ENCODE peak calls at places on chromosomes 4 and X, in nine cellular contexts. K, Q, B, V, H, R, T, M and J are unnamed samples. For H3K4me1, the result is how much of the 10 kb centered on the place peaks cover.

GRCh38 chr4:80878218-80878617 is 152.3 kb upstream of the BMP3 start:
- DNase-seq in K (no peak), Q (no peak), B (no peak), V (no peak), H (peak), R (no peak), T (no peak), M (no peak), J (no peak)

GRCh38 chrX:140766024-140766611 is 56.6 kb downstream of the LINC00632 start:
- DNase-seq in K (peak), Q (peak), B (peak), V (no peak), H (peak), R (no peak), T (no peak), M (peak), J (peak)

GRCh38 chr4:164571593-164572385 is 182.1 kb upstream of the SMIM31 start:
- DNase-seq in K (no peak), Q (no peak), B (peak), V (no peak), H (peak), R (no peak), T (no peak), M (peak), J (no peak)

GRCh38 chrX:361231-362145 is 25.2 kb downstream of the PPP2R3B start:
- DNase-seq in K (no peak), Q (peak), B (no peak), V (no peak), H (no peak), R (no peak), T (peak), M (no peak), J (no peak)

GRCh38 chrX:103396186-103396585 is 19.8 kb downstream of the BEX3 start:
- DNase-seq in K (no peak), Q (no peak), B (no peak), V (no peak), H (peak), R (no peak), T (no peak), M (no peak), J (no peak)

GRCh38 chr4:173529505-173530325 is at the start of gene HAND2:
- DNase-seq in K (no peak), Q (peak), B (peak), V (no peak), H (peak), R (no peak), T (peak), M (peak), J (no peak)

GRCh38 chrX:153052534-153052933 is 3.7 kb upstream of the PNMA3 start:
- DNase-seq in K (no peak), Q (no peak), B (no peak), V (no peak), H (no peak), R (no peak), T (no peak), M (no peak), J (no peak)

GRCh38 chr4:42710329-42710728 is 53.4 kb upstream of the ATP8A1 start:
- DNase-seq in K (no peak), Q (no peak), B (no peak), V (no peak), H (no peak), R (no peak), T (no peak), M (no peak), J (no peak)

GRCh38 chr4:52862605-52863236 is 604 bp downstream of the RASL11B start:
- DNase-seq in K (no peak), Q (peak), B (no peak), V (no peak), H (no peak), R (no peak), T (no peak), M (peak), J (no peak)

GRCh38 chr4:68342139-68342538 is 7.8 kb downstream of the YTHDC1 start:
- DNase-seq in K (no peak), Q (no peak), B (no peak), V (no peak), H (peak), R (peak), T (no peak), M (no peak), J (no peak)

GRCh38 chr4:24662065-24662464 is 77.7 kb upstream of the DHX15 start:
- DNase-seq in K (no peak), Q (no peak), B (no peak), V (no peak), H (no peak), R (no peak), T (no peak), M (no peak), J (no peak)

GRCh38 chr4:38069271-38069760 is 109.1 kb downstream of the PTTG2 start:
- DNase-seq in K (no peak), Q (no peak), B (no peak), V (no peak), H (peak), R (no peak), T (no peak), M (no peak), J (no peak)

GRCh38 chrX:119505945-119506344 is 37.7 kb downstream of the SLC25A5 start:
- DNase-seq in K (no peak), Q (no peak), B (no peak), V (no peak), H (no peak), R (no peak), T (no peak), M (no peak), J (no peak)

DNA sequence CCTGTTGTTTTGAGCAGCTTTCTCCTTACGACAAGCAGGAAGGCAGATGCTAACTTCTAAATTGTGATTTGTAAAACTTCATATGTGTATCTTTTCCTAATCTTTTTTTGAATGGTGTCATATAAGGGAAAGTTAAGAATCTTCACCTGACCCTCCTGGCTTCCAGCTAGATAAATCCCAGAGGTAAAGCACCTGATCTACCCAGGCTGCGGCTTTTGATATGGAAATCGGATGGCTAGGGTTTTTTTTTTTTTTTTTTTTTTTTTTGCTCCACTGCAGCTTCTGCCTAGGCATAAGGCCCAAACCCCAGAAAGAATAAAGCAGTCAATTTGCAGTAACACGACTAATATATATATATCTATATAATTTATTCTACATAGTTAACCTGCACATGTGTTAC is 10.0 kb downstream of the MAB21L2 start:
- DNase-seq in K (no peak), Q (no peak), B (no peak), V (no peak), H (no peak), R (no peak), T (no peak), M (no peak), J (no peak)
- H3K4me3 ChIP-seq in K (no peak), Q (no peak), B (no peak), V (no peak), H (no peak), R (no peak), T (no peak), M (no peak), J (no peak)

GRCh38 chr4:176273741-176274140 is 4.7 kb upstream of the ASB5 start:
- DNase-seq in K (no peak), Q (no peak), B (no peak), V (no peak), H (peak), R (no peak), T (no peak), M (no peak), J (no peak)
- H3K4me1 ChIP-seq in K (under half), Q (under half), B (under half), V (under half), H (under half), R (under half), T (under half), M (under half), J (under half)

DNA sequence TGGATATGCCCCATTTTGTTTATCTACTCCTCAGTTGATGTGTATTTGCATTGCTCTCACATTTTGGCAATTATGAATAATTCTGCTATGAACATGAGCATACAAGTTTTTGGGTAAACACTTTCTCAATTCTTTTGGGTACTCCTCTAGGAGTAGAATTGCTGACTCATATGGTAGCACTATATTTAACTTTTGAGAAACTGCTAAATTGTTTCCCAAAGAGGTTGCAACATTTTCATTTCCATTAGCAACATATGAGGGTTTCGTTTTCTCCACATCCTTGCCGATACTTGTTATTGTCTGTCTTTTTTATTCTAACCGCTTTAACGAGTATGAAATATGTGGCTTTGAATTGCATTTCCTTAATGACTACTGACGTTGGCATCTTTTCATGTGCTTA is 185.4 kb downstream of the TSPAN5 start:
- DNase-seq in K (no peak), Q (no peak), B (no peak), V (no peak), H (no peak), R (no peak), T (no peak), M (no peak), J (no peak)
- H3K27ac ChIP-seq in K (no peak), Q (no peak), B (no peak), V (peak), H (no peak), R (no peak), T (no peak), M (no peak), J (no peak)

DNA sequence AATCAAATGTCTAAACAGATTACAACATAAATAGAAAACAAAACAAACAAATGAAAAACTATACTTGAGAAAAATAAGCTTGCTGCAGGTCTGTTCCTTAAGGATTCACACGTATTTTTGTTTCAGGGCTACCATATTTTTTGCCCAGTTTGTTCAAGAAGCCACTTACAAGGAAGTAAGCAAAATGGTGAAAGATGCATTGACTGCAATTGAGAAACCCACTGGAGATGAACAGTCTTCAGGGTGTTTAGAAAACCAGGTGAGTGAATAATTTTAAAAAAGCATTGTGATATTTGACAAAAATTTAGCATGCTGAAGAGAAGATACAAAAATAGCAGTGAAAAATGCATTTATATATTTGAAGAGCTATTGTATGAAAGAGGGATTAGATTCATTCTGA is 2.0 kb downstream of the AFP start:
- DNase-seq in K (no peak), Q (no peak), B (no peak), V (no peak), H (no peak), R (no peak), T (no peak), M (no peak), J (no peak)
- H3K4me3 ChIP-seq in K (no peak), Q (no peak), B (no peak), V (no peak), H (no peak), R (no peak), T (no peak), M (no peak), J (no peak)

DNA sequence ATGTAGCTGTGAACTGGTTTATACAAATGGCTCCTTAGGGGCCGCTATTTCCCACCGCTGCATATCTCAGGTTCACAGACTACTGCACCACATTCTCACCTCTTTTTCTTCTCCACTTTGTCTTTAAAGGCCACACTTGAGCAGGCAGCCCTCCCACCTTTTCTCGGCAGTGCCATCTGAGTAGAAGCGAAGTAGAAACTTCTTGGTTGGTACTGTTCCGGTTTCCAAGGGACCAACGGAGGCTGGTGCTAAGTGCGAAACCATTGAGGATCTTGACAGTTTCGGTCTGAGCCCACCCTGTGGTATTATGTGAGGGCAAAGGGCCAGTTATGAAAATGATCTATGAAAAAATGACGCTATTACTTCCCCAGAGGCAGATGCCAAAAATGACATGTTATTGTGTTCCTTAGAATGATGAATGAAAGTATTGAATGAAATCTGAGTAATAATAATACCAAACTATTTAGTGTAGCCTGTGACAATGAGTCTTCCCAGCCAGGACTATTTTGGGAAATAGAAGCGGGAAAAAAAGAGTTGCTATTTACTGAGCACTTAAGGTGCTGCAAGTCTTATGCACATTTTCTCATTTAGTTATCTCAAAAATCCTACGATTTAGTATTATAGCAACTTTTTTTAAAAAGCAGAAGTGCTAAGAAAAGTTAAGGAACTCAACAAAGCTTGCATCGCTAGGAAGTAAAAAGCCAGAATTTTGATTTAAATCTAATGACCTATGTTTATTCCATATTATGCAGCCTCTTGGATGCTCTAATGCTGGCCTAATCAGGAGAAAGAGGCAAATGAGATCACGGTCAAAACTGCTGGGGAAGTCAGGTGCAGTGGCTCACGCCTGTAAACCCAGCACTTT is 29.6 kb upstream of the CHRNA9 start:
- DNase-seq in K (no peak), Q (no peak), B (no peak), V (no peak), H (no peak), R (no peak), T (no peak), M (no peak), J (no peak)
- H3K4me1 ChIP-seq in K (half or more), Q (under half), B (under half), V (under half), H (under half), R (under half), T (under half), M (under half), J (half or more)

DNA sequence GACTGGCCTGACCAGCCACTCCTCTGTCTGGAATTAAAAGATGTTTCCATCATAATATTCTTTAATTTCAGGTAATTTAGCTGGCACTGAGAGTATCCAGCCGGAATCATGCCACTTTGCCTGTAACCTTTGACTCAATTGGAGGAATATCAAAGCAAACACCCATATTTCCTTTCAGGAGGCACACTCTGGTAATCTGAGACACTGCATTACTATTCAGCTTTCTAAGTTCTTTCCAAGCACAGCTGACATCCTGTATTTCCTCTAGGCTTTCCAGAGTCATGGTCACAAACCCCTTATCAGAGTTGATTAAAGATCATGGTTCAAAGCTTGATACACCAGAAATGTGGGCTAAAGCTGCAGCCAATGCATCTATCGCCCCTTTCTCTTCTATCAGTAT is 29.3 kb downstream of the INTS12 start:
- DNase-seq in K (no peak), Q (no peak), B (no peak), V (no peak), H (no peak), R (no peak), T (no peak), M (no peak), J (no peak)
- H3K27ac ChIP-seq in K (no peak), Q (no peak), B (no peak), V (no peak), H (no peak), R (no peak), T (no peak), M (no peak), J (no peak)

GRCh38 chr4:182554736-182555135 is 311.5 kb downstream of the TENM3 start:
- DNase-seq in K (no peak), Q (no peak), B (no peak), V (no peak), H (peak), R (no peak), T (no peak), M (no peak), J (no peak)

GRCh38 chr4:182552948-182553347 is 309.7 kb downstream of the TENM3 start:
- DNase-seq in K (no peak), Q (no peak), B (no peak), V (no peak), H (no peak), R (no peak), T (no peak), M (no peak), J (no peak)

GRCh38 chr4:182555997-182556418 is 312.8 kb downstream of the TENM3 start:
- DNase-seq in K (no peak), Q (no peak), B (no peak), V (no peak), H (peak), R (no peak), T (no peak), M (no peak), J (no peak)

GRCh38 chr4:182560358-182560757 is 317.2 kb downstream of the TENM3 start:
- DNase-seq in K (no peak), Q (no peak), B (no peak), V (no peak), H (peak), R (no peak), T (no peak), M (no peak), J (no peak)

DNA sequence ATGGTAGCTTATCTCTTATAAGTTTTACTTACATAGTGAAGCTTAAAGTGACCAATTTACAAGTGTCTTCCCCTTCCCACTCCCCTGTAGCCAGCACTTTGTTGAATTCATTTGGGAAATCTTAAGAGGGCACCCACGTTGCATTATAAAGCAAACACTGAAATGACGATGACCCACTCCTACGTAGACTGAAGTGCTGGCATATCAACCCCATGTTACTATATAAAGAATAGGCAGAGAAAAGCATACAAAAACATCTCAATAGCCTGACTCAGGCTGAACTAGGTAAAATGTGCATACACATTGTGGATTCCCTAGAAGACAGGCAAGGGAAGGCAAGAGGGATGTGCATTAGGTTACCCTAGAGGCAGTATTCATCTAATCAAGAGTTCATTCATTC is 313.4 kb downstream of the TENM3 start:
- DNase-seq in K (no peak), Q (no peak), B (no peak), V (no peak), H (peak), R (no peak), T (no peak), M (no peak), J (no peak)
- H3K4me3 ChIP-seq in K (no peak), Q (no peak), B (no peak), V (no peak), H (no peak), R (no peak), T (no peak), M (no peak), J (no peak)